ENCODE peak calls at places on chromosomes 11 and 22, in eight cellular contexts. T is frontal cortex; I is stimulated activated CD8-positive, alpha-beta memory T cell treated with anti-CD3 and anti-CD28 coated beads, Interleukin-7, amount 100 ng/mL, for 24 hours; G is ELR; K is non-pigmented ciliary epithelial cell; O is GM20000; E is brain microvascular endothelial cell; M is NCI-H510A. Z is an unnamed sample.
A peak's percentile ranks its signal among the peaks of the same experiment; 100 is the strongest.

GRCh38 chr11:35615911-35616900 is 2.1 kb upstream of the FJX1 start:
- DNase-seq in I (no peak), M (no peak), O (peak; percentile 75), G (peak; percentile 76), E (peak; percentile 63), K (no peak), T (peak; percentile 71), Z (no peak)

GRCh38 chr11:62806611-62807121 is 1.4 kb upstream of the NXF1 start:
- DNase-seq in T (no peak), E (no peak), O (no peak), K (no peak), I (no peak), M (no peak), G (peak; percentile 42), Z (no peak)

GRCh38 chr22:27242474-27242873 is 559.1 kb downstream of the MN1 start:
- DNase-seq in T (no peak), O (no peak), G (no peak), E (no peak), K (no peak), I (no peak), M (no peak), Z (no peak)

GRCh38 chr11:60252709-60253108 is 9.8 kb upstream of the MS4A4E start:
- DNase-seq in T (no peak), O (no peak), G (no peak), E (no peak), K (no peak), M (no peak), I (no peak), Z (no peak)

GRCh38 chr22:27206747-27207133 is 549.4 kb downstream of the MIAT start:
- DNase-seq in G (no peak), O (no peak), E (no peak), I (no peak), T (no peak), K (no peak), M (no peak), Z (no peak)

GRCh38 chr11:93054881-93055280 is 85.4 kb downstream of the MTNR1B start:
- DNase-seq in K (peak; percentile 92), E (peak; percentile 97), O (no peak), G (peak; percentile 91), T (no peak), I (no peak), M (no peak), Z (no peak)

GRCh38 chr11:19116315-19116970 is 525 bp upstream of the ZDHHC13 start:
- DNase-seq in G (no peak), I (no peak), O (peak; percentile 42), T (no peak), M (no peak), E (no peak), K (no peak), Z (no peak)

GRCh38 chr11:105867742-105868141 is 154.3 kb downstream of the MSANTD4 start:
- DNase-seq in G (peak; percentile 9), I (no peak), O (no peak), E (no peak), K (no peak), M (no peak), T (no peak), Z (no peak)

Z was measured in NCI-H2107.